ENCODE peak calls at places on chromosomes 1 and 21, in six cellular contexts. A, T, B, L, S and D are unnamed samples.
A peak's percentile ranks its signal among the peaks of the same experiment; 100 is the strongest.

GRCh38 chr1:229593800-229594199 is 32.1 kb downstream of the TAF5L start:
- DNase-seq in A (no peak), T (no peak), B (no peak), L (no peak), S (no peak), D (no peak)

GRCh38 chr1:109791495-109792040 is 27.8 kb upstream of the EPS8L3 start:
- DNase-seq in A (no peak), T (no peak), B (peak; percentile 45), L (no peak), S (no peak), D (no peak)

GRCh38 chr1:182060877-182061276 is 635 bp downstream of the ZNF648 start:
- DNase-seq in A (no peak), T (no peak), B (no peak), L (no peak), S (no peak), D (no peak)

GRCh38 chr1:37999434-38000232 is 5.7 kb downstream of the FHL3 start:
- DNase-seq in A (no peak), T (peak; percentile 76), B (peak; percentile 80), L (peak; percentile 11), S (no peak), D (no peak)

GRCh38 chr1:189206617-189207016 is 1271.0 kb downstream of the BRINP3 start:
- DNase-seq in A (no peak), T (no peak), B (no peak), L (no peak), S (no peak), D (no peak)

GRCh38 chr1:184724843-184725242 is 29.8 kb downstream of the EDEM3 start:
- DNase-seq in A (no peak), T (no peak), B (no peak), L (no peak), S (no peak), D (no peak)

GRCh38 chr1:244191581-244191980 is 140.5 kb downstream of the ZBTB18 start:
- DNase-seq in A (no peak), T (no peak), B (no peak), L (no peak), S (no peak), D (no peak)

GRCh38 chr1:24441996-24442668 is 26.5 kb downstream of the NIPAL3 start:
- DNase-seq in A (no peak), T (no peak), B (no peak), L (no peak), S (no peak), D (no peak)

GRCh38 chr1:246176126-246177024 is 330.7 kb downstream of the SMYD3 start:
- DNase-seq in A (peak; percentile 13), T (no peak), B (no peak), L (no peak), S (no peak), D (no peak)

GRCh38 chr1:119112791-119113190 is 27.7 kb downstream of the WARS2 start:
- DNase-seq in A (no peak), T (no peak), B (no peak), L (no peak), S (no peak), D (no peak)

GRCh38 chr1:26078286-26079177 is 11.1 kb upstream of the TRIM63 start:
- DNase-seq in A (no peak), T (no peak), B (no peak), L (peak; percentile 76), S (no peak), D (no peak)

GRCh38 chr1:76865696-76866291 is 1.5 kb upstream of the ST6GALNAC5 start:
- DNase-seq in A (no peak), T (no peak), B (no peak), L (no peak), S (no peak), D (no peak)

GRCh38 chr1:11746795-11747487 is 11.0 kb downstream of the AGTRAP start:
- DNase-seq in A (peak; percentile 81), T (no peak), B (no peak), L (no peak), S (peak; percentile 90), D (no peak)

GRCh38 chr21:41802684-41803083 is 35.8 kb upstream of the RIPK4 start:
- DNase-seq in A (peak; percentile 25), T (peak; percentile 48), B (peak; percentile 86), L (no peak), S (no peak), D (no peak)

GRCh38 chr1:159927887-159928431 is 2.7 kb upstream of the TAGLN2 start:
- DNase-seq in A (no peak), T (no peak), B (no peak), L (no peak), S (peak; percentile 75), D (no peak)

GRCh38 chr1:236938745-236939144 is 65.5 kb downstream of the MT1HL1 start:
- DNase-seq in A (no peak), T (no peak), B (no peak), L (no peak), S (no peak), D (no peak)

GRCh38 chr1:99119193-99119592 is 114.5 kb upstream of the PLPPR5 start:
- DNase-seq in A (peak; percentile 47), T (peak; percentile 78), B (no peak), L (no peak), S (no peak), D (no peak)

GRCh38 chr1:63466759-63467158 is 56.3 kb downstream of the ITGB3BP start:
- DNase-seq in A (no peak), T (no peak), B (no peak), L (peak; percentile 19), S (no peak), D (no peak)

GRCh38 chr1:21292991-21293536 is 2.8 kb upstream of the ECE1 start:
- DNase-seq in A (no peak), T (no peak), B (no peak), L (no peak), S (peak; percentile 47), D (no peak)

GRCh38 chr1:51328279-51328678 is 2.1 kb downstream of the TTC39A start:
- DNase-seq in A (no peak), T (peak; percentile 39), B (no peak), L (no peak), S (no peak), D (no peak)

GRCh38 chr1:211891708-211892107 is 61.1 kb upstream of the LPGAT1 start:
- DNase-seq in A (no peak), T (no peak), B (no peak), L (no peak), S (no peak), D (no peak)

GRCh38 chr1:224564491-224565084 is 51.5 kb upstream of the CNIH3 start:
- DNase-seq in A (no peak), T (no peak), B (no peak), L (no peak), S (no peak), D (no peak)

GRCh38 chr1:8200317-8201115 is 117.4 kb upstream of the SLC45A1 start:
- DNase-seq in A (no peak), T (no peak), B (no peak), L (no peak), S (no peak), D (no peak)

GRCh38 chr1:116318897-116319296 is 54.1 kb upstream of the ATP1A1 start:
- DNase-seq in A (peak; percentile 63), T (no peak), B (no peak), L (peak; percentile 90), S (no peak), D (no peak)

GRCh38 chr1:201712387-201713092 is 116.4 kb upstream of the IPO9 start:
- DNase-seq in A (no peak), T (no peak), B (no peak), L (no peak), S (no peak), D (no peak)

GRCh38 chr1:31297273-31298247 is 728 bp downstream of the ZCCHC17 start:
- DNase-seq in A (peak; percentile 5), T (peak; percentile 10), B (no peak), L (peak; percentile 19), S (no peak), D (no peak)

GRCh38 chr1:183032122-183032921 is 9.1 kb downstream of the LAMC1 start:
- DNase-seq in A (no peak), T (no peak), B (no peak), L (no peak), S (no peak), D (no peak)

GRCh38 chr1:218426343-218426657 is 81.2 kb downstream of the TGFB2 start:
- DNase-seq in A (peak; percentile 56), T (peak; percentile 84), B (no peak), L (peak; percentile 5), S (no peak), D (no peak)

GRCh38 chr21:28959367-28960099 is 33.1 kb downstream of the LTN1 start:
- DNase-seq in A (no peak), T (peak; percentile 84), B (no peak), L (no peak), S (no peak), D (no peak)

GRCh38 chr1:161175771-161176453 is 1.4 kb downstream of the B4GALT3 start:
- DNase-seq in A (no peak), T (no peak), B (peak; percentile 44), L (no peak), S (no peak), D (no peak)
- H3K4me3 ChIP-seq in A (no peak overlapping the region), T (no peak overlapping the region), B (peak overlapping the region; percentile 77), L (peak overlapping the region; percentile 65), S (peak overlapping the region; percentile 74), D (no peak overlapping the region)

GRCh38 chr1:15099441-15100137 is 54.0 kb upstream of the TMEM51 start:
- DNase-seq in A (no peak), T (no peak), B (no peak), L (no peak), S (no peak), D (no peak)

GRCh38 chr1:15101112-15101760 is 52.3 kb upstream of the TMEM51 start:
- DNase-seq in A (no peak), T (no peak), B (no peak), L (no peak), S (no peak), D (peak; percentile 32)

GRCh38 chr1:15100369-15101111 is 53.0 kb upstream of the TMEM51 start:
- DNase-seq in A (peak; percentile 75), T (peak; percentile 40), B (no peak), L (peak; percentile 38), S (no peak), D (peak; percentile 54)

GRCh38 chr1:15096293-15096692 is 57.3 kb upstream of the TMEM51 start:
- DNase-seq in A (no peak), T (no peak), B (no peak), L (no peak), S (no peak), D (no peak)

GRCh38 chr1:15098366-15099125 is 55.0 kb upstream of the TMEM51 start:
- DNase-seq in A (no peak), T (no peak), B (no peak), L (no peak), S (no peak), D (no peak)
- H3K4me3 ChIP-seq in A (no peak overlapping the region), T (no peak overlapping the region), B (no peak overlapping the region), L (no peak overlapping the region), S (no peak overlapping the region), D (no peak overlapping the region)

DNA sequence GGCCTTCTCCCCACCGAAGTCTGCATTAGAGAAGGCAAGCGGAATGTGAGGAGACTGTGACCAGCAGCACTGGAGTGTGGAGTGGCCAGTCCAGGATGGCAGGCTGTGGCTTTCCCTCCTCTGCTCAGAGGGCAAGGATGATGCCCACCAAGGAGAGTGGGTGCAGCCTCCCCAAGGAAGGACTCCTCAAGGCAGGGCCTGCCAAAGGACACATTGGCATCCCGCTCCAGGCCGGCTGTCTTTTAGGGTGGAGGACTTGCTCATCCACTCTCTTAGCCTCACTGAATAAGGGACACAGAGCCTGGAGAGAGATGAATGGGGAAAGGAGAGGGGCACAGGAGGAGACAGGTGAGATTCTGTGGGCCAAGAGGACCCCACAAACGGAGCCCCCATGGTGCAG is 4.0 kb upstream of the NES start:
- DNase-seq in A (no peak), T (no peak), B (no peak), L (no peak), S (peak; percentile 15), D (no peak)
- H3K4me3 ChIP-seq in A (no peak overlapping the region), T (no peak overlapping the region), B (no peak overlapping the region), L (no peak overlapping the region), S (no peak overlapping the region), D (no peak overlapping the region)

GRCh38 chr1:2085080-2085479 is 34.9 kb downstream of the PRKCZ start:
- DNase-seq in A (no peak), T (no peak), B (no peak), L (peak; percentile 45), S (peak; percentile 47), D (no peak)
- H3K4me3 ChIP-seq in A (no peak overlapping the region), T (no peak overlapping the region), B (no peak overlapping the region), L (no peak overlapping the region), S (no peak overlapping the region), D (no peak overlapping the region)